ENCODE peak calls at places on chromosomes 6 and 20, in four cellular contexts. One of them, this sample, is unnamed.

GRCh38 chr6:31842056-31842455 is 14.5 kb downstream of the HSPA1B start:
- DNase-seq in bronchial epithelial cell: no peak
- DNase-seq in body of pancreas: no peak
- DNase-seq in cardiac muscle cell: no peak
- DNase-seq in this sample: no peak

GRCh38 chr6:169161572-169162167 is 92.0 kb downstream of the THBS2 start:
- DNase-seq in cardiac muscle cell: no peak
- DNase-seq in body of pancreas: no peak
- DNase-seq in bronchial epithelial cell: no peak
- DNase-seq in this sample: no peak

GRCh38 chr6:25987845-25988244 is 25.2 kb downstream of the TRIM38 start:
- DNase-seq in bronchial epithelial cell: no peak
- DNase-seq in body of pancreas: no peak
- DNase-seq in cardiac muscle cell: no peak
- DNase-seq in this sample: no peak

GRCh38 chr6:145892026-145892425 is 72.1 kb downstream of the SHPRH start:
- DNase-seq in body of pancreas: no peak
- DNase-seq in bronchial epithelial cell: no peak
- DNase-seq in cardiac muscle cell: no peak
- DNase-seq in this sample: no peak

GRCh38 chr20:63265891-63266515 is 6.6 kb upstream of the ARFGAP1 start:
- DNase-seq in bronchial epithelial cell: no peak
- DNase-seq in body of pancreas: no peak
- DNase-seq in cardiac muscle cell: no peak
- DNase-seq in this sample: no peak

GRCh38 chr6:131950767-131951575 is at the start of gene CCN2:
- DNase-seq in body of pancreas: peak
- DNase-seq in cardiac muscle cell: peak
- DNase-seq in bronchial epithelial cell: peak
- DNase-seq in this sample: peak

GRCh38 chr6:168155193-168155592 is 76.2 kb upstream of the FRMD1 start:
- DNase-seq in body of pancreas: no peak
- DNase-seq in bronchial epithelial cell: peak
- DNase-seq in cardiac muscle cell: peak
- DNase-seq in this sample: no peak

GRCh38 chr20:4870906-4871305 is 130.4 kb downstream of the SLC23A2 start:
- DNase-seq in body of pancreas: no peak
- DNase-seq in cardiac muscle cell: no peak
- DNase-seq in bronchial epithelial cell: no peak
- DNase-seq in this sample: no peak

GRCh38 chr6:14665827-14666724 is 548.5 kb downstream of the CD83 start:
- DNase-seq in cardiac muscle cell: peak
- DNase-seq in body of pancreas: peak
- DNase-seq in bronchial epithelial cell: peak
- DNase-seq in this sample: no peak

GRCh38 chr20:50278684-50279531 is 88.3 kb downstream of the CEBPB start:
- DNase-seq in cardiac muscle cell: no peak
- DNase-seq in body of pancreas: peak
- DNase-seq in bronchial epithelial cell: peak
- DNase-seq in this sample: no peak

GRCh38 chr20:63128367-63128766 is 87.6 kb downstream of the YTHDF1 start:
- DNase-seq in cardiac muscle cell: no peak
- DNase-seq in bronchial epithelial cell: no peak
- DNase-seq in body of pancreas: no peak
- DNase-seq in this sample: peak

GRCh38 chr20:50572922-50573777 is 63.0 kb downstream of the PTPN1 start:
- DNase-seq in body of pancreas: no peak
- DNase-seq in bronchial epithelial cell: no peak
- DNase-seq in cardiac muscle cell: peak
- DNase-seq in this sample: no peak

GRCh38 chr20:45374101-45374467 is 4.0 kb downstream of the TP53TG5 start:
- DNase-seq in body of pancreas: no peak
- DNase-seq in cardiac muscle cell: no peak
- DNase-seq in bronchial epithelial cell: no peak
- DNase-seq in this sample: no peak

GRCh38 chr6:27334141-27334540 is 22.1 kb upstream of the POM121L2 start:
- DNase-seq in cardiac muscle cell: no peak
- DNase-seq in bronchial epithelial cell: no peak
- DNase-seq in body of pancreas: no peak
- DNase-seq in this sample: no peak

GRCh38 chr6:135748189-135748588 is 103.3 kb upstream of the PDE7B start:
- DNase-seq in cardiac muscle cell: no peak
- DNase-seq in body of pancreas: no peak
- DNase-seq in bronchial epithelial cell: no peak
- DNase-seq in this sample: no peak

GRCh38 chr6:135738646-135739045 is 112.9 kb upstream of the PDE7B start:
- DNase-seq in cardiac muscle cell: no peak
- DNase-seq in bronchial epithelial cell: no peak
- DNase-seq in body of pancreas: no peak
- DNase-seq in this sample: no peak

GRCh38 chr6:135740580-135740979 is 110.9 kb upstream of the PDE7B start:
- DNase-seq in bronchial epithelial cell: no peak
- DNase-seq in cardiac muscle cell: no peak
- DNase-seq in body of pancreas: no peak
- DNase-seq in this sample: no peak

GRCh38 chr6:135739288-135739687 is 112.2 kb upstream of the PDE7B start:
- DNase-seq in cardiac muscle cell: peak
- DNase-seq in bronchial epithelial cell: peak
- DNase-seq in body of pancreas: no peak
- DNase-seq in this sample: no peak

DNA sequence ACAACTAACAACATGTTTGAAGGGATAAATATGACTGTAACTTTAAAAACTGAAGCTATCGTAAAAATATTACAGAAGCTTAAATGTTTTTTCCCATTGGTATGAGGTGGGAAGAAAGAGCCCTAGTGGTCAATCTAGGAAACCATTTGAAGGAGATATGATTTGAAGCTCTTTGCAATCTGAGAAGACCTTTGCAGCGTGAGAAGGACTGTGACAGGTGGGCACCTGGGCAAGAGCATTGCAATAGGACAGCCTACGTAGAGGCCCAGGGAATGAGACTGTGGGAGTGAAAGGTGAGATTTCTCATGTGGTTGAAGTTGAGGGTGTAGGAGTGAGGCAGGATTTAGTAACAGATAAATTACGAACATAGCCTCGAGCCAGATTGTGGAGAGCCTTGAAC is 108.0 kb upstream of the PDE7B start:
- DNase-seq in body of pancreas: no peak
- DNase-seq in bronchial epithelial cell: no peak
- DNase-seq in cardiac muscle cell: no peak
- DNase-seq in this sample: no peak
- TF ChIP-seq CTCF in body of pancreas: no peak
- TF ChIP-seq CTCF in bronchial epithelial cell: no peak
- TF ChIP-seq CTCF in cardiac muscle cell: no peak
- TF ChIP-seq CTCF in this sample: peak

DNA sequence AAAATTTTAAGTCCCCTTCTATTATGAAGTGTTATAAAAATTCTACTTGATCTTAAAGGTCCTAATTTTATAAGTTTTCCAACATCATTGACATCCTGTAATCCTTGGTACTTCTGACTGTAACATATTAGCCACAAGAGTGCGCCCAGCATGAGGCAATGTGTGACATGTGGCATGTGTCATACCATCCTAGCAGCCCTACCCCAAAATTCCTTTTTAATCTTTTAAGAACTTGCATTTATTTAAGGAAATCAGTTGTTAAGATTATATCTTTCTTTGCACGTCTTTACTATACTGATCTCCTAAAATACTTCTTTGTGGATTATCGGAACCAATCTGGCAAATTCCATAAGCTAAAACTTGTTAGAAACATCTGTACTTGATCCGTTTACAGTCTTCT is 167.1 kb upstream of the SLC24A3 start:
- DNase-seq in cardiac muscle cell: no peak
- DNase-seq in body of pancreas: no peak
- DNase-seq in bronchial epithelial cell: no peak
- DNase-seq in this sample: no peak
- TF ChIP-seq CTCF in cardiac muscle cell: no peak
- TF ChIP-seq CTCF in body of pancreas: no peak
- TF ChIP-seq CTCF in bronchial epithelial cell: no peak
- TF ChIP-seq CTCF in this sample: no peak

GRCh38 chr6:156416392-156416791 is 360.8 kb upstream of the ARID1B start:
- DNase-seq in body of pancreas: no peak
- DNase-seq in bronchial epithelial cell: no peak
- DNase-seq in cardiac muscle cell: no peak
- DNase-seq in this sample: no peak
- TF ChIP-seq CTCF in body of pancreas: no peak
- TF ChIP-seq CTCF in bronchial epithelial cell: no peak
- TF ChIP-seq CTCF in cardiac muscle cell: no peak
- TF ChIP-seq CTCF in this sample: no peak

GRCh38 chr6:107845777-107846176 is 21.7 kb upstream of the SCML4 start:
- DNase-seq in bronchial epithelial cell: no peak
- DNase-seq in cardiac muscle cell: no peak
- DNase-seq in body of pancreas: no peak
- DNase-seq in this sample: no peak

GRCh38 chr6:107849325-107849724 is 25.2 kb upstream of the SCML4 start:
- DNase-seq in bronchial epithelial cell: no peak
- DNase-seq in body of pancreas: no peak
- DNase-seq in cardiac muscle cell: no peak
- DNase-seq in this sample: no peak

GRCh38 chr6:107846262-107846795 is 22.2 kb upstream of the SCML4 start:
- DNase-seq in body of pancreas: no peak
- DNase-seq in cardiac muscle cell: no peak
- DNase-seq in bronchial epithelial cell: no peak
- DNase-seq in this sample: no peak

GRCh38 chr6:107843400-107843799 is 19.3 kb upstream of the SCML4 start:
- DNase-seq in bronchial epithelial cell: peak
- DNase-seq in cardiac muscle cell: no peak
- DNase-seq in body of pancreas: no peak
- DNase-seq in this sample: no peak

DNA sequence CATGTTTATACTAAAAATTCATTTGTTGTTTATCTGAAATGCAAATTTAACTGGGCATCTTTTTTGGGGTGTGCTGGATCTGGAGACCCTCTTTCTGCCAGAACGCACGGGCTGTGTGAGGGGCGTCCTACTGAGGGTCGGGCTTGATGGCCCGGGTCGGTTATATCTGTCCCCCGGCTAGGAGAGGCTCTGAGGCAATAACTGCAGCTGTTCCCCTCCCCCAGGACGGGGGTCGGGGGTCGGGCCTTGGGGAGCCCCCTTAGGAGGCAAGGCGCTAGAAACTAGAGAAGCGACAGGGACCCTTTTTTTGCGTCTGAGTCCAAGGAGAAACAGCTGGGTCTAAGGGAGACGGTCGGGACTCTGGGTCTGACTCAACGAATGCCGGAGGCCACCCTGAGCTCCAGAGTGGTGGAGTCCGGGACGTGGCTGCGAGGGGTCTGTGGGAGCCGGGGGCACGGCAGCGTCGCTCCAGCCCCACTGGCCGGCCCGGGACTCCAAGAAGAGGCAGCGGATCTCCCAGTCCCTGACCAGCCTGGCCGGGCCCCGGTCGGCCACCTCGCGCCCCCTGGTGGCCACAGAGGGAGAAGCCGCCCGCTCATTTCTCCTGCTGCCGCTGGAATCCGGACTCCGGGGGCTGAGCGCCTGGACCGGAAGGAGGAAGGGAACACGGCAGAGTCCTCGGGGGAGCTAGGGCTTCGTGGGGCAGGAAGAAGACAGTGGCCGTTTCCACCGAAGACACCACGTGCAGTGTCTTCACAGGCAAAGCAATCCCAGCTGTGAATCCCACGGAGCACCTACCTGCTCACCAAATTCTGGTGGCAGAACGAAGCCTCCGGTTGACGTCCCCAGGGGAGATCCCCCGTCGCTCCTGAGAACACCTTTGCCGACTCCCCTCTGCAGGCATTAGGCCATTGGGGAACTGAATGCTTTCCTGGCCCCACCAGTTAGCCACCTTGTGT is 24.0 kb upstream of the SCML4 start:
- DNase-seq in cardiac muscle cell: peak
- DNase-seq in body of pancreas: peak
- DNase-seq in bronchial epithelial cell: peak
- DNase-seq in this sample: peak
- TF ChIP-seq CTCF in cardiac muscle cell: peak
- TF ChIP-seq CTCF in body of pancreas: peak
- TF ChIP-seq CTCF in bronchial epithelial cell: peak
- TF ChIP-seq CTCF in this sample: peak

This sample was measured in type B pancreatic cell.